ENCODE peak calls at places on chromosomes 13 and 19, in six cellular contexts. One of them, this sample, is unnamed.
A peak's percentile ranks its signal among the peaks of the same experiment; 100 is the strongest.

GRCh38 chr13:91185294-91185863 is 162.1 kb upstream of the MIR17HG start:
- DNase-seq in fibroblast of lung: peak; percentile 23
- DNase-seq in body of pancreas: no peak
- DNase-seq in aorta: no peak
- DNase-seq in gastrocnemius medialis: no peak
- DNase-seq in right lobe of liver: no peak
- DNase-seq in this sample: no peak

GRCh38 chr13:57740719-57741118 is 109.2 kb downstream of the PCDH17 start:
- DNase-seq in gastrocnemius medialis: no peak
- DNase-seq in right lobe of liver: no peak
- DNase-seq in fibroblast of lung: peak; percentile 53
- DNase-seq in aorta: no peak
- DNase-seq in body of pancreas: no peak
- DNase-seq in this sample: no peak

GRCh38 chr19:38617283-38617763 is 430 bp downstream of the MAP4K1 start:
- DNase-seq in aorta: no peak
- DNase-seq in right lobe of liver: no peak
- DNase-seq in body of pancreas: no peak
- DNase-seq in fibroblast of lung: no peak
- DNase-seq in gastrocnemius medialis: no peak
- DNase-seq in this sample: no peak

GRCh38 chr13:72150502-72150901 is 283.5 kb upstream of the DACH1 start:
- DNase-seq in fibroblast of lung: peak; percentile 3
- DNase-seq in aorta: no peak
- DNase-seq in gastrocnemius medialis: no peak
- DNase-seq in right lobe of liver: no peak
- DNase-seq in body of pancreas: no peak
- DNase-seq in this sample: no peak

GRCh38 chr19:1177322-1178114 is 3.5 kb upstream of the SBNO2 start:
- DNase-seq in right lobe of liver: no peak
- DNase-seq in body of pancreas: no peak
- DNase-seq in gastrocnemius medialis: no peak
- DNase-seq in fibroblast of lung: peak; percentile 97
- DNase-seq in aorta: peak; percentile 85
- DNase-seq in this sample: no peak

GRCh38 chr13:44755872-44756271 is 179.7 kb upstream of the TSC22D1 start:
- DNase-seq in body of pancreas: no peak
- DNase-seq in gastrocnemius medialis: no peak
- DNase-seq in aorta: no peak
- DNase-seq in right lobe of liver: no peak
- DNase-seq in fibroblast of lung: peak; percentile 90
- DNase-seq in this sample: no peak

GRCh38 chr19:1691589-1692290 is 39.3 kb upstream of the TCF3 start:
- DNase-seq in aorta: no peak
- DNase-seq in right lobe of liver: no peak
- DNase-seq in fibroblast of lung: no peak
- DNase-seq in body of pancreas: no peak
- DNase-seq in gastrocnemius medialis: no peak
- DNase-seq in this sample: no peak

GRCh38 chr13:74288361-74288911 is 154.2 kb upstream of the KLF12 start:
- DNase-seq in aorta: peak; percentile 49
- DNase-seq in right lobe of liver: peak; percentile 65
- DNase-seq in gastrocnemius medialis: peak; percentile 33
- DNase-seq in body of pancreas: peak; percentile 30
- DNase-seq in fibroblast of lung: no peak
- DNase-seq in this sample: no peak

GRCh38 chr19:3586124-3586626 is 897 bp downstream of the GIPC3 start:
- DNase-seq in body of pancreas: no peak
- DNase-seq in gastrocnemius medialis: no peak
- DNase-seq in fibroblast of lung: no peak
- DNase-seq in right lobe of liver: no peak
- DNase-seq in aorta: no peak
- DNase-seq in this sample: no peak

GRCh38 chr13:48975101-48975925 is at the start of gene FNDC3A:
- DNase-seq in fibroblast of lung: peak; percentile 71
- DNase-seq in body of pancreas: peak; percentile 79
- DNase-seq in aorta: peak; percentile 79
- DNase-seq in gastrocnemius medialis: peak; percentile 44
- DNase-seq in right lobe of liver: peak; percentile 47
- DNase-seq in this sample: peak; percentile 49

GRCh38 chr13:109968876-109969577 is 182.6 kb upstream of the IRS2 start:
- DNase-seq in right lobe of liver: no peak
- DNase-seq in fibroblast of lung: no peak
- DNase-seq in body of pancreas: no peak
- DNase-seq in aorta: no peak
- DNase-seq in gastrocnemius medialis: peak; percentile 65
- DNase-seq in this sample: no peak

GRCh38 chr13:39263033-39263432 is 224.8 kb downstream of the NHLRC3 start:
- DNase-seq in right lobe of liver: peak; percentile 54
- DNase-seq in fibroblast of lung: peak; percentile 10
- DNase-seq in gastrocnemius medialis: no peak
- DNase-seq in aorta: no peak
- DNase-seq in body of pancreas: peak; percentile 62
- DNase-seq in this sample: peak; percentile 46

GRCh38 chr13:60226507-60226906 is 62.8 kb upstream of the DIAPH3 start:
- DNase-seq in aorta: no peak
- DNase-seq in gastrocnemius medialis: no peak
- DNase-seq in body of pancreas: peak; percentile 53
- DNase-seq in right lobe of liver: no peak
- DNase-seq in fibroblast of lung: peak; percentile 14
- DNase-seq in this sample: no peak

GRCh38 chr19:5153601-5154128 is 184.8 kb downstream of the KDM4B start:
- DNase-seq in fibroblast of lung: no peak
- DNase-seq in right lobe of liver: peak; percentile 46
- DNase-seq in body of pancreas: no peak
- DNase-seq in gastrocnemius medialis: peak; percentile 10
- DNase-seq in aorta: no peak
- DNase-seq in this sample: no peak

GRCh38 chr13:43005460-43006236 is 13.6 kb upstream of the EPSTI1 start:
- DNase-seq in gastrocnemius medialis: no peak
- DNase-seq in fibroblast of lung: peak; percentile 66
- DNase-seq in aorta: no peak
- DNase-seq in right lobe of liver: no peak
- DNase-seq in body of pancreas: no peak
- DNase-seq in this sample: no peak

GRCh38 chr13:25179810-25180437 is 7.8 kb upstream of the AMER2 start:
- DNase-seq in fibroblast of lung: no peak
- DNase-seq in aorta: no peak
- DNase-seq in right lobe of liver: no peak
- DNase-seq in body of pancreas: no peak
- DNase-seq in gastrocnemius medialis: no peak
- DNase-seq in this sample: no peak

GRCh38 chr13:25992076-25992475 is 59.7 kb downstream of the SHISA2 start:
- DNase-seq in aorta: no peak
- DNase-seq in body of pancreas: no peak
- DNase-seq in fibroblast of lung: peak; percentile 21
- DNase-seq in right lobe of liver: no peak
- DNase-seq in gastrocnemius medialis: no peak
- DNase-seq in this sample: no peak

GRCh38 chr13:34942732-34943674 is 933 bp downstream of the NBEA start:
- DNase-seq in body of pancreas: peak; percentile 68
- DNase-seq in right lobe of liver: no peak
- DNase-seq in gastrocnemius medialis: peak; percentile 18
- DNase-seq in fibroblast of lung: no peak
- DNase-seq in aorta: peak; percentile 34
- DNase-seq in this sample: peak; percentile 20

GRCh38 chr13:24097064-24097463 is 63.5 kb upstream of the SPATA13 start:
- DNase-seq in fibroblast of lung: peak; percentile 36
- DNase-seq in aorta: no peak
- DNase-seq in gastrocnemius medialis: no peak
- DNase-seq in body of pancreas: no peak
- DNase-seq in right lobe of liver: no peak
- DNase-seq in this sample: no peak

GRCh38 chr13:47933688-47934011 is 67.4 kb downstream of the SUCLA2 start:
- DNase-seq in fibroblast of lung: peak; percentile 56
- DNase-seq in aorta: no peak
- DNase-seq in right lobe of liver: no peak
- DNase-seq in gastrocnemius medialis: no peak
- DNase-seq in body of pancreas: no peak
- DNase-seq in this sample: no peak

GRCh38 chr19:41222240-41222639 is 3.2 kb downstream of the AXL start:
- DNase-seq in gastrocnemius medialis: no peak
- DNase-seq in body of pancreas: no peak
- DNase-seq in right lobe of liver: no peak
- DNase-seq in fibroblast of lung: no peak
- DNase-seq in aorta: no peak
- DNase-seq in this sample: no peak

DNA sequence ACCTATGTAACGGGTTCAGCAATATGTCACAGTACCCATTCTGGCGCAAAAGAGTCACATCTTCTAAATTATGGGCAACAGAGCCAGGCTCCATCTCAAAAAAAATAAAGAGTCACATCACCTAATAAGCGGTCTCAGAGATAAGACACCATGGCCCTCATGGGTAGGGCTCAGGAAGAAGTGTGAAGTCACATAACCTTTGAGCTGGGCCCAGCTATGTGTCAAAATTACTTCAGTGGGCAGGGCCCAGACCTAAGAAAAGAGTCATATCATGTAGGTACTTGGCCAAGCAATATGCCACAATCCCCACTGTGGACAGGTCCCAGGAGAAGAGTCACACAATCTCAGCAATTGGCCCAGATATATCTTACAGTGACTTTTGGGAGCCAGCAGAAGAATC is 11.4 kb upstream of the ZNF91 start:
- DNase-seq in right lobe of liver: no peak
- DNase-seq in fibroblast of lung: no peak
- DNase-seq in gastrocnemius medialis: no peak
- DNase-seq in body of pancreas: no peak
- DNase-seq in aorta: no peak
- DNase-seq in this sample: no peak
- H3K9me3 ChIP-seq in right lobe of liver: no peaks in the 10 kb centered on the region
- H3K9me3 ChIP-seq in fibroblast of lung: no peaks in the 10 kb centered on the region
- H3K9me3 ChIP-seq in gastrocnemius medialis: no peaks in the 10 kb centered on the region
- H3K9me3 ChIP-seq in body of pancreas: no peaks in the 10 kb centered on the region
- H3K9me3 ChIP-seq in aorta: no peaks in the 10 kb centered on the region
- H3K9me3 ChIP-seq in this sample: no peaks in the 10 kb centered on the region

GRCh38 chr19:57321164-57321563 is 892 bp downstream of the ZNF543 start:
- DNase-seq in fibroblast of lung: no peak
- DNase-seq in aorta: no peak
- DNase-seq in body of pancreas: no peak
- DNase-seq in gastrocnemius medialis: no peak
- DNase-seq in right lobe of liver: no peak
- DNase-seq in this sample: no peak

GRCh38 chr19:57319869-57320179 is 448 bp upstream of the ZNF543 start:
- DNase-seq in body of pancreas: no peak
- DNase-seq in gastrocnemius medialis: no peak
- DNase-seq in fibroblast of lung: no peak
- DNase-seq in aorta: no peak
- DNase-seq in right lobe of liver: no peak
- DNase-seq in this sample: no peak

GRCh38 chr19:57320180-57321084 is at the start of gene ZNF543:
- DNase-seq in body of pancreas: peak; percentile 92
- DNase-seq in gastrocnemius medialis: peak; percentile 95
- DNase-seq in right lobe of liver: peak; percentile 96
- DNase-seq in aorta: peak; percentile 98
- DNase-seq in fibroblast of lung: peak; percentile 96
- DNase-seq in this sample: peak; percentile 92

GRCh38 chr19:57324992-57325391 is 4.7 kb downstream of the ZNF543 start:
- DNase-seq in fibroblast of lung: no peak
- DNase-seq in aorta: no peak
- DNase-seq in right lobe of liver: no peak
- DNase-seq in body of pancreas: no peak
- DNase-seq in gastrocnemius medialis: no peak
- DNase-seq in this sample: no peak

GRCh38 chr19:57321746-57322145 is 1.5 kb downstream of the ZNF543 start:
- DNase-seq in gastrocnemius medialis: no peak
- DNase-seq in fibroblast of lung: no peak
- DNase-seq in aorta: no peak
- DNase-seq in body of pancreas: no peak
- DNase-seq in right lobe of liver: no peak
- DNase-seq in this sample: no peak
- H3K9me3 ChIP-seq in gastrocnemius medialis: no peaks in the 10 kb centered on the region
- H3K9me3 ChIP-seq in fibroblast of lung: no peaks in the 10 kb centered on the region
- H3K9me3 ChIP-seq in aorta: peaks cover 13% of the 10 kb centered on the region
- H3K9me3 ChIP-seq in body of pancreas: no peaks in the 10 kb centered on the region
- H3K9me3 ChIP-seq in right lobe of liver: no peaks in the 10 kb centered on the region
- H3K9me3 ChIP-seq in this sample: peaks cover 35% of the 10 kb centered on the region

GRCh38 chr13:108789476-108789875 is 160.1 kb downstream of the MYO16 start:
- DNase-seq in right lobe of liver: no peak
- DNase-seq in aorta: no peak
- DNase-seq in body of pancreas: no peak
- DNase-seq in fibroblast of lung: no peak
- DNase-seq in gastrocnemius medialis: no peak
- DNase-seq in this sample: no peak
- H3K9me3 ChIP-seq in right lobe of liver: no peaks in the 10 kb centered on the region
- H3K9me3 ChIP-seq in aorta: no peaks in the 10 kb centered on the region
- H3K9me3 ChIP-seq in body of pancreas: no peaks in the 10 kb centered on the region
- H3K9me3 ChIP-seq in fibroblast of lung: no peaks in the 10 kb centered on the region
- H3K9me3 ChIP-seq in gastrocnemius medialis: no peaks in the 10 kb centered on the region
- H3K9me3 ChIP-seq in this sample: no peaks in the 10 kb centered on the region

GRCh38 chr19:57437931-57438330 is 2.8 kb downstream of the ZNF749 start:
- DNase-seq in aorta: no peak
- DNase-seq in fibroblast of lung: no peak
- DNase-seq in gastrocnemius medialis: no peak
- DNase-seq in right lobe of liver: no peak
- DNase-seq in body of pancreas: no peak
- DNase-seq in this sample: no peak

GRCh38 chr19:57436392-57436791 is 1.3 kb downstream of the ZNF749 start:
- DNase-seq in gastrocnemius medialis: no peak
- DNase-seq in fibroblast of lung: no peak
- DNase-seq in body of pancreas: no peak
- DNase-seq in right lobe of liver: no peak
- DNase-seq in aorta: no peak
- DNase-seq in this sample: no peak

GRCh38 chr19:57443121-57443696 is 8.1 kb downstream of the ZNF749 start:
- DNase-seq in gastrocnemius medialis: no peak
- DNase-seq in fibroblast of lung: no peak
- DNase-seq in right lobe of liver: no peak
- DNase-seq in body of pancreas: no peak
- DNase-seq in aorta: no peak
- DNase-seq in this sample: no peak

GRCh38 chr19:57438925-57439324 is 3.8 kb downstream of the ZNF749 start:
- DNase-seq in right lobe of liver: no peak
- DNase-seq in aorta: no peak
- DNase-seq in gastrocnemius medialis: no peak
- DNase-seq in fibroblast of lung: no peak
- DNase-seq in body of pancreas: no peak
- DNase-seq in this sample: no peak

DNA sequence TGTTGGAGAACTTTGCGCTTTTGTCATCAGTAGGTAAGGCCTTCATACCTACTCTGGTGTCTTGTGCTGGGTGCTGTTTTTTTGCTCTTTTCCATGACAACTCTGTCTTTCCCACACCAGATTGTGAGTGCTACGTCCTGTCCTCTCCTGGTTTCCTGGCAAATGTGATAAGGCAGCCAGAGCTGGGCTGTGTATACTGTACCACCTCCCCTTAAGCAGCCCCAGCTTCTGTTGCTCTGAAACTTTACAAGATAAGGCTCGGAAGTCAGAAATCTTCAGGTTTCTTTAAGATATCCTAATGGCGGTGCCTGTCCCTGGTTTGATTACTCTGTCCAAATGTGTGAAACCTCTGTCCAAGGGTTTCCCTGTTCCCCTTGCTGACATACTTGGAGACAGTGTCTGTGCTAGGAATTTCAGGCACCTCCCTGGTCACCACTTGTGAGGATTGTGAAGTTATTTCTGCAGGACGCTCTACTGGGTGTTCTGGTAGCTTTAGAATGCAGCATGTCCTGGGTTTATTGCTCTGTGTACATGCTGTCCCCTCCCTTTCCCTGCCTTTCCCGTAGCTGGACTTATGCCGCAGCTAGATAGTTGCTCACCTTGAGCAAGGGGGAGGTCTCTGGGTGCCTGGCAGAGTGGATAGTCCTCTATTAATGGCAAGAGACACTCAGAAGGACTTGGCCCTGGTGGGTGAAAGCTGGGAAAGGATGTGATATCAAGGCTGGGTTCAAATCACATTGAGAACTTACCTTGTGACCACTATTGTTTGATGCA is 7.0 kb downstream of the ZNF749 start:
- DNase-seq in aorta: no peak
- DNase-seq in body of pancreas: no peak
- DNase-seq in right lobe of liver: no peak
- DNase-seq in fibroblast of lung: no peak
- DNase-seq in gastrocnemius medialis: no peak
- DNase-seq in this sample: no peak
- H3K9me3 ChIP-seq in aorta: peaks cover 23% of the 10 kb centered on the region
- H3K9me3 ChIP-seq in body of pancreas: no peaks in the 10 kb centered on the region
- H3K9me3 ChIP-seq in right lobe of liver: peaks cover 5% of the 10 kb centered on the region
- H3K9me3 ChIP-seq in fibroblast of lung: no peaks in the 10 kb centered on the region
- H3K9me3 ChIP-seq in gastrocnemius medialis: peaks cover 3% of the 10 kb centered on the region
- H3K9me3 ChIP-seq in this sample: peaks cover 68% of the 10 kb centered on the region